ENCODE peak calls at places on chromosome 5, in eight cellular contexts. Q is CD8-positive, alpha-beta T cell; C is gastrocnemius medialis; Y is hepatocyte; F is spleen; N is H1; W is ascending aorta; M is HCT116. Z is an unnamed sample. For H3K4me1 and H3K27me3, the result is how much of the 10 kb centered on the place peaks cover.

GRCh38 chr5:94793113-94793815 is 174.8 kb downstream of the SLF1 start:
- DNase-seq in Q (peak), C (no peak), Y (no peak), F (no peak), N (no peak), W (no peak), M (no peak), Z (no peak)

GRCh38 chr5:74413403-74414060 is 227.0 kb downstream of the ENC1 start:
- DNase-seq in Q (no peak), C (no peak), Y (no peak), F (no peak), N (no peak), W (no peak), M (no peak), Z (no peak)

GRCh38 chr5:172748341-172748843 is 22.6 kb downstream of the DUSP1 start:
- DNase-seq in Q (no peak), C (no peak), Y (peak), F (peak), N (no peak), W (peak), M (no peak), Z (no peak)

GRCh38 chr5:149403923-149404745 is 25.0 kb upstream of the IL17B start:
- DNase-seq in Q (no peak), C (no peak), Y (peak), F (no peak), N (no peak), W (peak), M (no peak), Z (peak)

GRCh38 chr5:112779531-112779930 is 41.8 kb downstream of the APC start:
- DNase-seq in Q (no peak), C (no peak), Y (no peak), F (no peak), N (no peak), W (no peak), M (no peak), Z (peak)

GRCh38 chr5:131164161-131164930 is 710 bp downstream of the HINT1 start:
- DNase-seq in Q (peak), C (peak), Y (peak), F (peak), N (no peak), W (peak), M (no peak), Z (peak)

GRCh38 chr5:135266975-135267374 is 132.1 kb downstream of the MACROH2A1 start:
- DNase-seq in Q (no peak), C (no peak), Y (no peak), F (no peak), N (no peak), W (no peak), M (no peak), Z (no peak)

GRCh38 chr5:139848508-139849100 is 53.0 kb downstream of the PSD2 start:
- DNase-seq in Q (no peak), C (no peak), Y (peak), F (peak), N (no peak), W (no peak), M (no peak), Z (no peak)

GRCh38 chr5:115855959-115856358 is 14.2 kb downstream of the AP3S1 start:
- DNase-seq in Q (no peak), C (no peak), Y (no peak), F (no peak), N (no peak), W (no peak), M (no peak), Z (no peak)

GRCh38 chr5:84825616-84826015 is 440.9 kb upstream of the EDIL3 start:
- DNase-seq in Q (no peak), C (no peak), Y (no peak), F (no peak), N (no peak), W (no peak), M (no peak), Z (peak)

GRCh38 chr5:116577064-116577788 is 2.6 kb upstream of the SEMA6A start:
- DNase-seq in Q (no peak), C (no peak), Y (no peak), F (no peak), N (no peak), W (no peak), M (no peak), Z (no peak)

GRCh38 chr5:79193643-79194042 is 42.3 kb upstream of the JMY start:
- DNase-seq in Q (no peak), C (peak), Y (peak), F (no peak), N (no peak), W (no peak), M (no peak), Z (no peak)

GRCh38 chr5:1127991-1128785 is 16.3 kb upstream of the SLC12A7 start:
- DNase-seq in Q (no peak), C (no peak), Y (no peak), F (no peak), N (no peak), W (no peak), M (no peak), Z (no peak)

GRCh38 chr5:176693477-176693851 is 46.2 kb downstream of the TSPAN17 start:
- DNase-seq in Q (no peak), C (no peak), Y (no peak), F (no peak), N (no peak), W (no peak), M (no peak), Z (no peak)

GRCh38 chr5:89037090-89037489 is 154.1 kb upstream of the MEF2C start:
- DNase-seq in Q (no peak), C (no peak), Y (no peak), F (no peak), N (no peak), W (no peak), M (no peak), Z (peak)

GRCh38 chr5:136011427-136012001 is 17.3 kb upstream of the TGFBI start:
- DNase-seq in Q (no peak), C (no peak), Y (peak), F (no peak), N (no peak), W (no peak), M (peak), Z (peak)

GRCh38 chr5:124176692-124177091 is 569.7 kb downstream of the ZNF608 start:
- DNase-seq in Q (no peak), C (peak), Y (no peak), F (no peak), N (no peak), W (peak), M (no peak), Z (no peak)

GRCh38 chr5:5385326-5385725 is 37.2 kb upstream of the ICE1 start:
- DNase-seq in Q (no peak), C (no peak), Y (no peak), F (no peak), N (no peak), W (no peak), M (no peak), Z (no peak)

GRCh38 chr5:5384634-5385033 is 37.8 kb upstream of the ICE1 start:
- DNase-seq in Q (no peak), C (no peak), Y (no peak), F (no peak), N (no peak), W (no peak), M (no peak), Z (no peak)

GRCh38 chr5:5387789-5388188 is 34.7 kb upstream of the ICE1 start:
- DNase-seq in Q (no peak), C (no peak), Y (no peak), F (no peak), N (no peak), W (no peak), M (no peak), Z (no peak)

GRCh38 chr5:5387192-5387591 is 35.3 kb upstream of the ICE1 start:
- DNase-seq in Q (no peak), C (no peak), Y (no peak), F (no peak), N (no peak), W (no peak), M (no peak), Z (no peak)

DNA sequence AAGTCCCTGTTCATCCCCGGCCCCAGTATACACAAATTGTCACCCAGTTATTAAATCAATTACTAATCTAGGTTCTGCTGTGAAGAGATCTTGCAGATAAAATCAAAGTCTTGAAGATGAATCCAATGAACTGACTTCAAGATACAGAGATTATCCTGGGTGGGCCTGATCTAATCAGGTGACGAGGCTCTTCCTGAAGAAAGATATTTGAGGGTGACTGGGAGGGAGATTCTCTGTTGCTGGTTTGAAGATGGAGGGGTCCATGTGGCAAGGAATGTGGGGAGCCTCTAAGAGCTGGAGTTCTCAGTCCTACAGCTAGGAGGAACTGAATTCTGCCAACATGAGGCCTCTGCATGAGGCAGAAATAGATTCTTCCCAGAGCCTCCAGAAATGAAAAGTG is 36.1 kb upstream of the ICE1 start:
- DNase-seq in Q (no peak), C (no peak), Y (no peak), F (no peak), N (no peak), W (no peak), M (no peak), Z (no peak)
- H3K4me1 ChIP-seq in Q (under half), C (under half), Y (under half), F (under half), N (under half), W (under half), M (under half), Z (under half)

GRCh38 chr5:35026280-35026840 is 21.4 kb downstream of the AGXT2 start:
- DNase-seq in Q (no peak), C (no peak), Y (no peak), F (no peak), N (no peak), W (no peak), M (no peak), Z (no peak)
- H3K27me3 ChIP-seq in Q (under half), C (under half), Y (under half), F (under half), N (under half), W (under half), M (under half), Z (under half)

DNA sequence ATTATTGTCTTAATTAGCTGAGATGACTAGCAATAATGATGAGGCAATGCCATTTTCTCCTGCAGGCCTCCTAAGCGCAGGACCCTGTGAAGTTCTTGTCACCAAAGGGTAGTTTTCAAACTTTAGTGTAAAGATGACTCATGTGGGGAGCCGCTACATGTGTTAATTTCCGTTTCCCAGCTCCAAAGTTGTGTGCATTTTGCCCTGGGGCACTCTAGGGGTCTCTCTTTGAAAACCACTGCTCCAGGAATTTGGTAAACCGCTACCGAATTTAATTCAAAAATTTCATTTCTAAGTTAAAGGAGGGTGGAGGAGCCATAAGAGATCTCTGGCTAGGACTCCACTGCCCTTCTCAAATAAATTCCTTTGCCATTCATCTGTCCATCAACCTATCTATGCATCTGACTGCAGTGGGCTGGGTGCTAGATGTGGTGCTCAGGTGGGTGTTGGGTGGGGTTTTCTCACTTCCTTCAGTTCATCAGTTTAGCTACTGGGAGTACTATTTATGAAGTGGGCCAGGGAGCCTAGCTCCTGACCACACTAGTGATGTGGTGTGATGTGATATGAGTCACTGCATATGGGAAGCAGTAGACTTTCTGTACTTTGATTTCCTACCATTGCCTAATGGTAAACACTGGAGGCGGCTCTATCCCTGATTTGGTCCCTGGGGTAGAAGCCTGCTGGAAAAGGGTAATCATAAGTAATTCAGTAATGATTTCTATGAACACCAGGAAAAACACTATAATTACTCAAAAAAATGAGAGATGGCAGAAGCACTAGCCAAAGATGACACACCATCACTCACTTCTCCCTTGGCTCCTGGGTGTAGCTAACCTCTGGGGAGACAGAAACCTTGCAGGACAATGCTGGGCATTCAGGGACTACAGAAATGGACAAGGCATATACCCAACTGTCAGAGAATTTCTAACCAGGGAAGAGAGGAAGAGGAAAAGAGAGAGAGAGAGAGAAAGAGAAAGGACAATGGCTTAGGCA is 4.0 kb upstream of the ZSWIM6 start:
- DNase-seq in Q (peak), C (no peak), Y (peak), F (no peak), N (no peak), W (no peak), M (no peak), Z (peak)
- H3K4me1 ChIP-seq in Q (under half), C (under half), Y (under half), F (under half), N (under half), W (under half), M (under half), Z (under half)

DNA sequence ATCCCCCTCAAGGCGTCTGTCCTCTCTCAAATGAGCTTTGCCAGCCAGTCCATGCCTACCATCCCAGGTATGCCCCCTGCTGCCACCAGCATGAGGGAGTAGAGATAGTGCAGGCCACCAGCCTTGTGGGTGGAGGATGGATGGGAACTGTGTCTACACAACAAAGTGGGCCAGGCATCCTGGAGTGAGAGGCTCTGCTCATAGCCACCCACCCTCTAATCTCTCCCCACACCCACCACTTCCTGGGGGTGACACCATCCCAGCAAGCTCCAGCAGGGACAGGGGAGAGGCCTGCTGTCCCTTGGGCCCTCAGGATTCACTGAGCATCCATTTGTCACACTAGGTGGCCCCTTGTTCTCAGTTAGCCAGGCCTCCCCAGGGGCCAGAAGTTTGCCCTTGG is 25.5 kb upstream of the FOXI1 start:
- DNase-seq in Q (no peak), C (no peak), Y (no peak), F (no peak), N (no peak), W (peak), M (no peak), Z (no peak)
- H3K27me3 ChIP-seq in Q (under half), C (under half), Y (under half), F (under half), N (under half), W (under half), M (under half), Z (under half)

DNA sequence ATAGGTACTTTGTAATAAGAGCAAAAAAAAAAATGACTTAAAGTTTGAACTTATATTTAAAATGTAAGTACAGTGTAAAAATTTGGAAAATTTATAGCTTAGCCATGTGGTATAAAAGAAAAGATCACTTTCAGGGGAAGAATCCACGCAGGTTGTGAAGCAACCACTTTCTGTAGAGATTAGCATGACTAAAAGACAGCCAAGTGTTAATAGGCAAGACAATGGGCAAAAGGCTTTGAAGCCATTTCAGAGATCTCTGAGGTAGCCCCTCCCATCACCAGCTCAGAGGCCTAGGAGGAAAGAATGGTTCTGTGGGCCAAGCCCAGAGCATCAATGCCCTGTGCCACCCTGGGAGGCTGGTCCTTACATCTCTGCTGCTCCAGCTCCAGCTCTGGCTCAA is 346.3 kb upstream of the CHD1 start:
- DNase-seq in Q (no peak), C (no peak), Y (no peak), F (no peak), N (no peak), W (no peak), M (no peak), Z (no peak)
- H3K4me1 ChIP-seq in Q (under half), C (under half), Y (under half), F (under half), N (under half), W (under half), M (under half), Z (under half)

GRCh38 chr5:168287362-168287761 is 4.1 kb upstream of the WWC1 start:
- DNase-seq in Q (no peak), C (no peak), Y (no peak), F (no peak), N (no peak), W (no peak), M (no peak), Z (no peak)
- H3K27me3 ChIP-seq in Q (under half), C (under half), Y (under half), F (under half), N (under half), W (under half), M (under half), Z (under half)

GRCh38 chr5:95809414-95809960 is 13.0 kb downstream of the GLRX start:
- DNase-seq in Q (no peak), C (peak), Y (no peak), F (no peak), N (no peak), W (no peak), M (no peak), Z (no peak)

GRCh38 chr5:95810305-95811125 is 12.0 kb downstream of the GLRX start:
- DNase-seq in Q (no peak), C (no peak), Y (no peak), F (no peak), N (no peak), W (no peak), M (no peak), Z (no peak)

GRCh38 chr5:95808686-95809413 is 13.7 kb downstream of the GLRX start:
- DNase-seq in Q (peak), C (peak), Y (peak), F (peak), N (no peak), W (peak), M (no peak), Z (no peak)

GRCh38 chr5:95815143-95815729 is 7.3 kb downstream of the GLRX start:
- DNase-seq in Q (no peak), C (no peak), Y (no peak), F (no peak), N (no peak), W (no peak), M (no peak), Z (no peak)

DNA sequence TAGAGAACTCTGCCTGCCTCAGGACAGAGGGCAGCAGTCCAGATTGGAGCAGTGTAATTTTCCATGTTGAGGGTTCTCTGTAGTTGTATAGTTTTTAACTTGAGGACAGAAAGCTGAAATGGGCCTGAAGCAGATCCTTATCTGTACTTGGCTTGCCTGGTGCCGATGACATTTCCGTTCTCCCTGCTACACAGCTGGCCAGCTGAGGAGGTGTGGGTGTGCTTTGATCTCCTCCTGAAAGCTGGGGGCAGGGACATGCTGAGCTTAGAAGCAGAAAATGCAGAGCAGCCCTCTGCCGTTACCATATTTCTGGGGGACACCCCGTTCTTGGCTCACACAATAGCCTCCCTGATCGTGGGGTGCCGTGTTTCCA is 10.4 kb downstream of the GLRX start:
- DNase-seq in Q (no peak), C (no peak), Y (peak), F (no peak), N (no peak), W (no peak), M (no peak), Z (no peak)
- H3K4me1 ChIP-seq in Q (half or more), C (half or more), Y (under half), F (under half), N (under half), W (under half), M (under half), Z (under half)

DNA sequence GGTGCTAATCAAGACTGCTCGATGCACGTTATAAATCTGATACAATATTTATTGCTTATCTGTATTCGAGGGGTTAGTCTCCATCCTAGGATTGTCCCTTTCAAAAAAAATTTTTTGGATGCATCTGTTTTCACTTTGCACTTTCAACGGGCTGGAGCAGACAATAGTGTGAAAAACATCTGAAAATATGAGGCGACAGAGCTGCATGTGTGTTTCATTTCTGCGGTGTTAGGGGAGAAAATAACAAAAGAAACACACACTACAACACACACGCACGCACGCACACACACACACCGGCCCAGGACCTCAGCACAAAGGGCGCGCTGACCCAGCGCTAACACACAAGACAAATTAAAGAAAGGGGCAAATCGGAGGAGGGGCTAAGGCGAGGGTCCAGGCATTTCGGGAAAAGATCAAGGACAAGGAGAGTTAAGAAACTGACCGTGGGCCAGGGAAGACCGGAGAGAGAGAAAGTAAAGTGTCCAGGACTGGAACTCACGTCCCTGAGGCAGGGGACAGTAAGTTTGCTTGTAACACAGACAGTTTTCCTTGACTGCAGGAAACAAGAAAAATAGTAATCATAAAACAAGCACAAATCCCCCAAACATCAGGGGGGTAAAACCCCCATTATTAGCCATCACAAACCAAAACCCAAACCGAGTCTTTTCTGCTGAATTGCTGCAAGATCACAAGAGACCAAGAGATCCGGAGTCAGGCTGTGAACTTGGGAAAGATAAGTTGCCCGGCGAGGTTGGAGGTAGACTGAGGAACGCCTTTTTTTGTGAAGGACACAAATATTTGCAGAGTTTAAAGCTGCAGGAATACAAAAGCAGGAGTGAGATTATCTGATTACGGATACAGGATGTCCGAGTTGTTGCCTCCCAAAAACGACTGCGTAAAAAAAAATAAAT is 302.1 kb downstream of the PARP8 start:
- DNase-seq in Q (no peak), C (no peak), Y (no peak), F (no peak), N (no peak), W (no peak), M (no peak), Z (no peak)
- H3K27me3 ChIP-seq in Q (under half), C (half or more), Y (half or more), F (half or more), N (half or more), W (under half), M (under half), Z (half or more)

Z was measured in foreskin keratinocyte.